ENCODE peak calls at places on chromosomes 11 and 22, in four cellular contexts. Z, Q, J and G are unnamed samples.

GRCh38 chr11:108788565-108789199 is 123.8 kb downstream of the DDX10 start:
- DNase-seq in J (peak), Q (peak), Z (no peak), G (no peak)

GRCh38 chr11:86155210-86155844 is 86.4 kb upstream of the PICALM start:
- DNase-seq in Q (no peak), Z (no peak), J (no peak), G (no peak)

GRCh38 chr11:88594274-88594950 is 256.9 kb upstream of the CTSC start:
- DNase-seq in J (no peak), Q (no peak), Z (no peak), G (no peak)

GRCh38 chr22:21797444-21798221 is 62.0 kb upstream of the YPEL1 start:
- DNase-seq in J (peak), Q (peak), Z (no peak), G (no peak)

GRCh38 chr11:115664313-115664712 is 160.1 kb upstream of the CADM1 start:
- DNase-seq in Z (no peak), Q (no peak), J (no peak), G (no peak)

GRCh38 chr22:42800731-42801536 is 56.1 kb downstream of the ARFGAP3 start:
- DNase-seq in Q (no peak), Z (no peak), J (no peak), G (no peak)

GRCh38 chr11:39078465-39078864 is 2381.0 kb downstream of the LRRC4C start:
- DNase-seq in J (no peak), Q (no peak), Z (no peak), G (no peak)

GRCh38 chr22:20022231-20023069 is 1.5 kb downstream of the TANGO2 start:
- DNase-seq in J (no peak), Z (no peak), Q (no peak), G (no peak)

GRCh38 chr11:90434858-90435257 is 212.0 kb upstream of the CHORDC1 start:
- DNase-seq in Z (no peak), Q (peak), J (peak), G (no peak)

GRCh38 chr11:8232849-8233606 is 30.6 kb downstream of the LMO1 start:
- DNase-seq in Q (no peak), Z (no peak), J (no peak), G (no peak)

GRCh38 chr11:37370817-37371216 is 772.8 kb upstream of the RAG2 start:
- DNase-seq in J (no peak), Z (no peak), Q (peak), G (no peak)

GRCh38 chr22:46770726-46771125 is 8.3 kb downstream of the TBC1D22A start:
- DNase-seq in J (peak), Q (no peak), Z (no peak), G (no peak)

GRCh38 chr11:123056835-123057491 is 5.0 kb downstream of the HSPA8 start:
- DNase-seq in Q (no peak), Z (no peak), J (no peak), G (no peak)

GRCh38 chr11:120674537-120674936 is 163.0 kb downstream of the GRIK4 start:
- DNase-seq in Z (no peak), Q (no peak), J (no peak), G (no peak)

GRCh38 chr11:119671561-119672015 is 57.4 kb downstream of the NECTIN1 start:
- DNase-seq in Z (no peak), Q (peak), J (peak), G (peak)

GRCh38 chr11:17423533-17424310 is 35.3 kb upstream of the KCNJ11 start:
- DNase-seq in Z (peak), Q (no peak), J (no peak), G (no peak)

GRCh38 chr11:61160487-61161189 is 588 bp downstream of the VPS37C start:
- DNase-seq in J (peak), Z (no peak), Q (no peak), G (no peak)

GRCh38 chr22:36379593-36380361 is 8.0 kb downstream of the MYH9 start:
- DNase-seq in Z (no peak), Q (no peak), J (no peak), G (no peak)

GRCh38 chr11:129331871-129332274 is 43.8 kb upstream of the BARX2 start:
- DNase-seq in J (peak), Z (peak), Q (peak), G (peak)

GRCh38 chr11:28826807-28827206 is 718.6 kb downstream of the METTL15 start:
- DNase-seq in Q (no peak), Z (no peak), J (no peak), G (no peak)

GRCh38 chr22:22046370-22046769 is 63.8 kb upstream of the TOP3B start:
- DNase-seq in Q (no peak), Z (no peak), J (no peak), G (no peak)

GRCh38 chr11:43578346-43579170 is 102.0 kb upstream of the HSD17B12 start:
- DNase-seq in Z (no peak), Q (peak), J (no peak), G (no peak)

GRCh38 chr11:122232985-122233384 is 117.0 kb upstream of the BLID start:
- DNase-seq in Q (no peak), J (no peak), Z (no peak), G (no peak)

GRCh38 chr11:933002-933820 is 7.5 kb downstream of the AP2A2 start:
- DNase-seq in J (no peak), Q (peak), Z (no peak), G (no peak)

GRCh38 chr11:1344056-1344635 is 34.7 kb upstream of the TOLLIP start:
- DNase-seq in J (no peak), Z (no peak), Q (no peak), G (no peak)

GRCh38 chr11:32090774-32091370 is at the start of gene RCN1:
- DNase-seq in Z (peak), Q (peak), J (peak), G (peak)

GRCh38 chr11:32087602-32088001 is 3.3 kb upstream of the RCN1 start:
- DNase-seq in Q (peak), J (no peak), Z (no peak), G (peak)

GRCh38 chr11:32092581-32093170 is 1.8 kb downstream of the RCN1 start:
- DNase-seq in Q (no peak), Z (no peak), J (no peak), G (no peak)

GRCh38 chr11:32082346-32082986 is 8.4 kb upstream of the RCN1 start:
- DNase-seq in Z (no peak), J (no peak), Q (no peak), G (no peak)

GRCh38 chr11:32088117-32088941 is 2.5 kb upstream of the RCN1 start:
- DNase-seq in J (peak), Q (peak), Z (no peak), G (peak)
- H3K4me3 ChIP-seq in J (no peak), Q (peak), Z (no peak), G (peak)

DNA sequence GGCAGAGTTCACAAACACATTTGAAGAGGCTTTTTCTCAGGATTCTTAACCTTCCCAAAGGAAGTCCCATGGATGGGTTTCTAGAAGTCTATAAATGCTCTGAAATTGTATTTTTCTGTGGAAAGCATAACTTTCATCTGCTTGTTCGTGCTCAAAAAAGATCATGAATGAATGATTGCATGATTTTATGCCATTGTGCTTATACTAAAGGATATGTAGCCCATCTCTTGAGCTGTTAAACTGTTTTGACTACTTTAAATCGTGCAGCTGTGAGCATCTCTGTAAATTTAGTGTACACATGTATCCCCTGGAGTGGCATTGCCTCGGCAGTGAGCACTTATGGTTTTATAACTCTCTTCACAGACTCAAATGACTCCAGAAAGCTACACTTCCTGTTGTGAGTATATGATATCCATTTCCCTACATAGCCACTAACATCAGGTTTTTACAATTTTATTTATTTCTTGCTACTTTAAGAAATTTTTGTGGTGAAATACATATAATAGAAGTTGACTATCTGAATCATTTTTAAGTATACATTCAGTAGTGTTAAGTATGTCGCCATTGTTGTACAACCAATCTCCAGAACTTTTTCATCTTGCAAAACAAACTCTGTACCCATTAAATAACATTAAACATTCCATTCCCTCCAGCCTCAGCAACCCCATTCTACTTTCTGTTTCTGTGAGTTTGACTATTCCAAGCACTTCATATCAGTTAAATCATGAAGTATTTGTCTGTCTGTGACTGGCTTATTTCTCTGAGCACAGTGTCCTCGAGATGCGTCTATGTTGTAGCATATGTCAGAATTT is 8.0 kb downstream of the NEAT1 start:
- DNase-seq in Z (peak), J (peak), Q (peak), G (no peak)
- H3K4me3 ChIP-seq in Z (peak), J (peak), Q (peak), G (peak)

DNA sequence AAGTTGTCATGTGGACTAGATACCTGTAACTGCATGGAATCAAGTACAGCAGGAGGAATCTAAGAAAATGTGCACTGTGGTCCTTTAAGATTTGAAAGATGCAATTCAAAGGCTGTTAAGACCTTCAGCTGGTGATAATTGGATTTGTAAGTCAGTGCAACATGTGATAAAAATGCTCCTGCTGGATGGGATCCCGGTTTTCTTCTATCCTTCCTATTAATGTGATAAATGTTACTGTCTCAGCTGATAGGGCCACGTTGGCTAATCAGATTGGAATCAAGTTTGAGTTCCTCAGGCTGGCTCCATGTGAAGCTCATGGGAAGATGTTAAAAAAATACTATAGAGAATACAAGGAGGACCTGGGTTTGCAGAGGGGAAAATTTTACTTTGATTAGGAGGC is 652.3 kb downstream of the NTM start:
- DNase-seq in Q (no peak), Z (no peak), J (no peak), G (peak)
- H3K4me3 ChIP-seq in Q (no peak), Z (no peak), J (no peak), G (no peak)

GRCh38 chr11:93028959-93029536 is 59.6 kb downstream of the MTNR1B start:
- DNase-seq in Q (no peak), J (no peak), Z (no peak), G (no peak)

GRCh38 chr11:93020248-93021088 is 51.0 kb downstream of the MTNR1B start:
- DNase-seq in Q (peak), Z (no peak), J (peak), G (peak)

GRCh38 chr11:93031386-93031785 is 61.9 kb downstream of the MTNR1B start:
- DNase-seq in Q (peak), J (no peak), Z (no peak), G (peak)

GRCh38 chr11:93024376-93024775 is 54.9 kb downstream of the MTNR1B start:
- DNase-seq in J (no peak), Z (no peak), Q (no peak), G (no peak)

GRCh38 chr11:93025558-93026255 is 56.3 kb downstream of the MTNR1B start:
- DNase-seq in J (no peak), Z (no peak), Q (no peak), G (no peak)
- H3K4me3 ChIP-seq in J (no peak), Z (no peak), Q (no peak), G (no peak)

DNA sequence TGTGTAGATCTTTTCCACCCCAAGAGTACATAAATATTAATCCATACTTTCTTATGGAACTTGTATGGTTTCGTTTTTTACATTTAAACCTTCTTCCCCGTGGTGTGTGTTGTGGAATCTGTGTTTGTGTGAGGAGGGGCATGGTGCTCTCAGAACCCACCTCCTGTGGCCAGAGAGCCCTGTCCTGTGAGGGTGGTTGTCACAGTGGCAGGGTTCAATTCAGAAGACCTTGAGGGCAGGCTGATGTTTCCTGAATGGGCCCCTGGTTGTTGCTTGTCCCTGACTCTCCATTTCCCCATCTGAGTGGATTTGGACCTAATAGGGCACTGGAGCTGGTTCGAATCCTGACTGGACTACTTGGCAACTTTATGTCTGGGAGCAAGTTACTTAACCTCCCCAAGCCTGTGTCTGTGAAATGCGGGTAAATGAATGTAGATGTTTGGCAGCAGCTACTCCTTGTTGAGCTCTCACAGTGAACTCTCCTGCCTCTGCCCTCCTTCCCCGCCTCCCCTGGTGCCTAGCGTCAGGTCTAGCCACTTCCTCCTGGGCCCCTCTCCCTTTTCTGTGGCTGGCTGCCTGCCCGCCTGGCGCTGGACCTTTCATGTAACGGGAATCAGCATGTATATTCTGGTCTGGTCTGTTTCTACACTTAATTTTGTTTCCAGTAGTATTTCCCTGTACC is 7.3 kb downstream of the NEAT1 start:
- DNase-seq in Q (peak), Z (peak), J (peak), G (no peak)
- H3K4me3 ChIP-seq in Q (peak), Z (peak), J (peak), G (peak)

GRCh38 chr11:66315921-66316811 is 678 bp downstream of the CD248 start:
- DNase-seq in Q (no peak), Z (no peak), J (no peak), G (no peak)

GRCh38 chr11:66318576-66318970 is 1.7 kb upstream of the CD248 start:
- DNase-seq in Z (no peak), Q (no peak), J (no peak), G (no peak)

GRCh38 chr11:66316849-66317251 is at the start of gene CD248:
- DNase-seq in Q (peak), Z (peak), J (peak), G (peak)

GRCh38 chr11:66317322-66317765 is 500 bp upstream of the CD248 start:
- DNase-seq in Q (peak), Z (no peak), J (peak), G (peak)

GRCh38 chr11:66317766-66318575 is 1.1 kb upstream of the CD248 start:
- DNase-seq in Z (peak), J (no peak), Q (peak), G (peak)
- H3K4me3 ChIP-seq in Z (no peak), J (no peak), Q (no peak), G (no peak)